ENCODE peak calls at places on chromosomes 16 and 17, in nine cellular contexts. F is fibroblast of mammary gland; R is M059J; S is foreskin fibroblast; K is SJSA1; X is SW480; O is hippocampal formation; I is activated T-cell treated with anti-CD3 and anti-CD28 coated beads, Interleukin-2, amount 50 U/mL, for 4 hours; T is naive thymus-derived CD8-positive, alpha-beta T cell. J is an unnamed sample.

GRCh38 chr17:33049781-33050414 is 58.3 kb downstream of the SPACA3 start:
- DNase-seq in F (peak; percentile 55), R (peak; percentile 39), S (peak; percentile 68), K (peak; percentile 57), X (peak; percentile 25), O (no peak), I (peak; percentile 21), T (no peak), J (peak; percentile 72)

GRCh38 chr16:3364774-3365427 is 9.2 kb downstream of the OR2C1 start:
- DNase-seq in F (peak; percentile 96), R (peak; percentile 97), S (peak; percentile 97), K (peak; percentile 51), X (no peak), O (peak; percentile 88), I (peak; percentile 80), T (peak; percentile 90), J (peak; percentile 29)

GRCh38 chr17:58517378-58517927 is 3.0 kb upstream of the MTMR4 start:
- DNase-seq in F (no peak), R (no peak), S (no peak), K (no peak), X (no peak), O (no peak), I (no peak), T (no peak), J (no peak)

GRCh38 chr17:63516910-63517824 is 6.0 kb upstream of the KCNH6 start:
- DNase-seq in F (peak; percentile 66), R (peak; percentile 89), S (peak; percentile 55), K (peak; percentile 72), X (peak; percentile 92), O (no peak), I (no peak), T (no peak), J (no peak)

GRCh38 chr17:40121191-40121885 is 433 bp upstream of the MSL1 start:
- DNase-seq in F (no peak), R (peak; percentile 49), S (peak; percentile 79), K (peak; percentile 59), X (no peak), O (peak; percentile 69), I (no peak), T (no peak), J (no peak)

GRCh38 chr17:48253976-48254375 is 146.4 kb downstream of the SNX11 start:
- DNase-seq in F (no peak), R (no peak), S (no peak), K (no peak), X (no peak), O (no peak), I (no peak), T (no peak), J (no peak)

GRCh38 chr17:61410100-61410551 is 10.5 kb downstream of the TBX2 start:
- DNase-seq in F (no peak), R (no peak), S (peak; percentile 65), K (peak; percentile 47), X (no peak), O (no peak), I (no peak), T (no peak), J (no peak)

GRCh38 chr16:21260870-21261791 is 17.0 kb downstream of the CRYM start:
- DNase-seq in F (peak; percentile 98), R (peak; percentile 81), S (peak; percentile 96), K (peak; percentile 59), X (peak; percentile 74), O (no peak), I (no peak), T (no peak), J (no peak)

GRCh38 chr17:74368341-74369152 is 1.2 kb downstream of the GPR142 start:
- DNase-seq in F (peak; percentile 52), R (peak; percentile 57), S (peak; percentile 71), K (peak; percentile 81), X (peak; percentile 55), O (peak; percentile 78), I (peak; percentile 74), T (peak; percentile 56), J (peak; percentile 79)

GRCh38 chr16:88060524-88061219 is 109.4 kb downstream of the BANP start:
- DNase-seq in F (no peak), R (no peak), S (no peak), K (no peak), X (no peak), O (no peak), I (no peak), T (no peak), J (no peak)

GRCh38 chr17:80709090-80709695 is 164.6 kb downstream of the RPTOR start:
- DNase-seq in F (no peak), R (no peak), S (no peak), K (no peak), X (no peak), O (no peak), I (no peak), T (no peak), J (no peak)

GRCh38 chr16:30155188-30155587 is 28.2 kb upstream of the CORO1A start:
- DNase-seq in F (no peak), R (no peak), S (no peak), K (no peak), X (no peak), O (no peak), I (no peak), T (no peak), J (no peak)

GRCh38 chr17:78563189-78564145 is 13.7 kb downstream of the DNAH17 start:
- DNase-seq in F (peak; percentile 20), R (peak; percentile 31), S (no peak), K (no peak), X (no peak), O (no peak), I (no peak), T (no peak), J (no peak)

GRCh38 chr16:50836121-50836541 is 94.2 kb downstream of the CYLD start:
- DNase-seq in F (no peak), R (no peak), S (peak; percentile 3), K (no peak), X (no peak), O (peak; percentile 57), I (no peak), T (no peak), J (no peak)

GRCh38 chr17:73291260-73291801 is 20.5 kb downstream of the CDC42EP4 start:
- DNase-seq in F (peak; percentile 96), R (peak; percentile 98), S (peak; percentile 98), K (peak; percentile 99), X (peak; percentile 88), O (no peak), I (no peak), T (no peak), J (no peak)

GRCh38 chr17:56806949-56807348 is 26.8 kb downstream of the C17orf67 start:
- DNase-seq in F (no peak), R (no peak), S (no peak), K (no peak), X (no peak), O (no peak), I (no peak), T (no peak), J (no peak)

GRCh38 chr16:63981639-63982038 is 1140.2 kb downstream of the CDH11 start:
- DNase-seq in F (no peak), R (no peak), S (no peak), K (no peak), X (no peak), O (no peak), I (no peak), T (no peak), J (no peak)